ENCODE peak calls at places on chromosomes 5 and 9, in six cellular contexts. O is hypothalamus, K is ovary, P is uterus, D is iris pigment epithelial cell, E is WTC11. Z is an unnamed sample.
A peak's percentile ranks its signal among the peaks of the same experiment; 100 is the strongest.

GRCh38 chr5:138809391-138809790 is 56.2 kb downstream of the CTNNA1 start:
- DNase-seq in O (no peak), K (no peak), P (no peak), D (no peak), E (no peak), Z (no peak)

GRCh38 chr5:81213070-81213469 is 20.1 kb upstream of the CKMT2 start:
- DNase-seq in O (no peak), K (no peak), P (no peak), D (no peak), E (no peak), Z (no peak)

GRCh38 chr5:59921816-59922215 is 28.3 kb upstream of the PDE4D start:
- DNase-seq in O (no peak), K (no peak), P (no peak), D (no peak), E (peak; percentile 43), Z (no peak)

GRCh38 chr5:57683036-57683600 is 200.5 kb upstream of the ACTBL2 start:
- DNase-seq in O (no peak), K (no peak), P (no peak), D (peak; percentile 74), E (no peak), Z (no peak)

GRCh38 chr5:16713386-16713928 is 96.7 kb upstream of the RETREG1 start:
- DNase-seq in O (peak; percentile 41), K (no peak), P (no peak), D (peak; percentile 30), E (peak; percentile 53), Z (peak; percentile 79)

GRCh38 chr5:97182571-97183099 is 412 bp downstream of the RIOK2 start:
- DNase-seq in O (no peak), K (no peak), P (no peak), D (peak; percentile 61), E (no peak), Z (peak; percentile 47)

GRCh38 chr5:14038341-14038959 is 94.0 kb upstream of the DNAH5 start:
- DNase-seq in O (no peak), K (no peak), P (no peak), D (peak; percentile 91), E (no peak), Z (peak; percentile 85)

GRCh38 chr9:120390637-120391190 is 189.3 kb downstream of the CDK5RAP2 start:
- DNase-seq in O (no peak), K (no peak), P (no peak), D (no peak), E (no peak), Z (no peak)

GRCh38 chr5:44365351-44365750 is 23.9 kb downstream of the FGF10 start:
- DNase-seq in O (no peak), K (no peak), P (no peak), D (peak; percentile 43), E (no peak), Z (peak; percentile 1)

GRCh38 chr5:168881427-168882149 is 302.4 kb upstream of the PANK3 start:
- DNase-seq in O (no peak), K (no peak), P (no peak), D (no peak), E (peak; percentile 68), Z (no peak)

GRCh38 chr5:172545291-172545761 is 91.0 kb upstream of the SH3PXD2B start:
- DNase-seq in O (no peak), K (no peak), P (peak; percentile 9), D (no peak), E (no peak), Z (no peak)

GRCh38 chr5:83925952-83926351 is 205.3 kb upstream of the HAPLN1 start:
- DNase-seq in O (no peak), K (no peak), P (no peak), D (peak; percentile 45), E (no peak), Z (no peak)

GRCh38 chr5:147601652-147602051 is 91.8 kb upstream of the DPYSL3 start:
- DNase-seq in O (no peak), K (no peak), P (no peak), D (no peak), E (no peak), Z (no peak)

GRCh38 chr5:177454397-177455035 is 7.9 kb downstream of the PRR7 start:
- DNase-seq in O (peak; percentile 84), K (peak; percentile 88), P (peak; percentile 88), D (peak; percentile 81), E (peak; percentile 92), Z (peak; percentile 89)

GRCh38 chr5:59319286-59319685 is 574.2 kb downstream of the PDE4D start:
- DNase-seq in O (no peak), K (no peak), P (no peak), D (no peak), E (no peak), Z (no peak)

GRCh38 chr9:89952401-89952800 is 347.6 kb downstream of the GADD45G start:
- DNase-seq in O (no peak), K (no peak), P (no peak), D (peak; percentile 12), E (no peak), Z (peak; percentile 57)